ENCODE peak calls at places on chromosome 18, in four cellular contexts. G, P, T and F are unnamed samples. For H4K20me1, the result is how much of the 10 kb centered on the place peaks cover.

GRCh38 chr18:67919316-67919715 is 402.8 kb upstream of the DSEL start:
- DNase-seq in G (no peak), P (no peak), T (no peak), F (no peak)

GRCh38 chr18:56748698-56749268 is 97.6 kb downstream of the WDR7 start:
- DNase-seq in G (peak), P (peak), T (peak), F (peak)

GRCh38 chr18:30039201-30039600 is 1003.3 kb downstream of the DSC3 start:
- DNase-seq in G (no peak), P (no peak), T (no peak), F (no peak)

GRCh38 chr18:39414009-39414700 is 1848.6 kb upstream of the CELF4 start:
- DNase-seq in G (peak), P (no peak), T (no peak), F (no peak)

GRCh38 chr18:49839012-49839411 is 25.7 kb upstream of the ACAA2 start:
- DNase-seq in G (no peak), P (no peak), T (no peak), F (no peak)

GRCh38 chr18:45657357-45658335 is 42.4 kb downstream of the SLC14A2 start:
- DNase-seq in G (no peak), P (no peak), T (no peak), F (no peak)

GRCh38 chr18:62131305-62131909 is 55.4 kb downstream of the PIGN start:
- DNase-seq in G (peak), P (peak), T (peak), F (peak)

GRCh38 chr18:73462092-73462491 is 594.3 kb upstream of the NETO1 start:
- DNase-seq in G (peak), P (no peak), T (no peak), F (no peak)

GRCh38 chr18:61992285-61992684 is 99.5 kb upstream of the RNF152 start:
- DNase-seq in G (peak), P (no peak), T (no peak), F (no peak)

GRCh38 chr18:34697891-34698290 is 12.2 kb upstream of the DTNA start:
- DNase-seq in G (no peak), P (no peak), T (no peak), F (no peak)

GRCh38 chr18:27244259-27244658 is 59.2 kb upstream of the CHST9 start:
- DNase-seq in G (no peak), P (no peak), T (peak), F (no peak)

GRCh38 chr18:79950440-79951341 is 762 bp downstream of the SLC66A2 start:
- DNase-seq in G (no peak), P (peak), T (peak), F (peak)

GRCh38 chr18:79948719-79949411 is 2.6 kb downstream of the SLC66A2 start:
- DNase-seq in G (no peak), P (no peak), T (no peak), F (no peak)

GRCh38 chr18:79947054-79947755 is 4.2 kb downstream of the SLC66A2 start:
- DNase-seq in G (no peak), P (no peak), T (no peak), F (no peak)

GRCh38 chr18:79949571-79950439 is 1.6 kb downstream of the SLC66A2 start:
- DNase-seq in G (no peak), P (no peak), T (no peak), F (peak)

GRCh38 chr18:79947881-79948610 is 3.4 kb downstream of the SLC66A2 start:
- DNase-seq in G (no peak), P (no peak), T (no peak), F (no peak)
- H4K20me1 ChIP-seq in G (under half), P (half or more), T (under half), F (under half)

GRCh38 chr18:55430026-55430425 is 158.0 kb downstream of the TCF4 start:
- DNase-seq in G (no peak), P (no peak), T (no peak), F (no peak)

GRCh38 chr18:55421612-55422381 is 166.2 kb downstream of the TCF4 start:
- DNase-seq in G (peak), P (no peak), T (no peak), F (peak)

GRCh38 chr18:55427951-55428350 is 160.0 kb downstream of the TCF4 start:
- DNase-seq in G (no peak), P (no peak), T (no peak), F (no peak)

GRCh38 chr18:55422456-55423185 is 165.4 kb downstream of the TCF4 start:
- DNase-seq in G (peak), P (no peak), T (no peak), F (peak)

GRCh38 chr18:55425698-55426097 is 162.3 kb downstream of the TCF4 start:
- DNase-seq in G (no peak), P (no peak), T (no peak), F (peak)
- H4K20me1 ChIP-seq in G (under half), P (under half), T (under half), F (under half)

GRCh38 chr18:75291460-75291859 is 80.9 kb downstream of the TSHZ1 start:
- DNase-seq in G (no peak), P (no peak), T (no peak), F (no peak)
- H4K20me1 ChIP-seq in G (under half), P (under half), T (under half), F (under half)

DNA sequence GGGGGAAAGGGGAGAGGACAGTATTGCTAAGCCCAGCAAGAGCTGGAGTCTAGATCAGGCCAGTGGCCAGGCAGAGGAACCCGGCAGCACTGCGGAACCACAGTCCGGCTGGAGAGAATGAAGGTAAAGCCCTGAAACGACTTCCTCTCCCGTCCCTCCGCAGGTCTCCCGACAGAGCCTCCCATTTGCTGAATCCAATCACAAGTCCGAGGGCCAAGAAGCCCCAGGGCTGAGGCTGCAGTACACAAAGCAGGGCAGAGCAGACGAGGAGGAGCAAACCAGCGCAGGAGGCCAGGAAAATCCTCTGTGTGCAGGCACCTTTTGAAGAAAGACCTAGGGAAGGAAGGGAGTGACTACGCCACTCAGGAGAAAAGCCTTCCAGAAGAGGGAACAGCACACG is 104.4 kb downstream of the OSBPL1A start:
- DNase-seq in G (no peak), P (peak), T (peak), F (no peak)
- H4K20me1 ChIP-seq in G (under half), P (under half), T (under half), F (under half)

GRCh38 chr18:51051105-51051712 is 21.2 kb downstream of the SMAD4 start:
- DNase-seq in G (peak), P (peak), T (peak), F (peak)
- H4K20me1 ChIP-seq in G (under half), P (under half), T (under half), F (under half)

GRCh38 chr18:58224425-58224750 is 180.4 kb downstream of the NEDD4L start:
- DNase-seq in G (no peak), P (no peak), T (no peak), F (no peak)
- H4K20me1 ChIP-seq in G (under half), P (under half), T (under half), F (under half)

DNA sequence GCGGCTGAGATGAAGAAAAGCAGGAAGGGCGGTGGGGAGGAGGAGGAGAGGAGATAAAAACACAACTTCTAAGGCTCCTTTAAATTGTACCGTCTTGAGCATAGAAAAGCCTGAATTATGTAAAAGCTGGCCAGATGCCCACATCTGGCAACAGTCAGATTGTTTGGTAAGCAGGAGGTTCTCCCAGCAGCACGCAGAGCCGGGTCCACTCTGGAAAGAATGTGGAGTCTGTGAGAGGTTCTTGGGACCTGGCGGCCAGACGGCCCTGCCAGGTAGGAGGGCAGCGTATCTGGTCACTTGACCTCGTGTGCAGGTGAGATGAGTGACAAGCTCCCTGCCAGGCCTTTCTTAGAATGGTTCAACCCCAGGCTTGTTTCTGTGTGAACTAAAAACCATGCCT is 215.3 kb upstream of the APCDD1 start:
- DNase-seq in G (peak), P (no peak), T (no peak), F (no peak)
- H4K20me1 ChIP-seq in G (under half), P (under half), T (under half), F (under half)

GRCh38 chr18:80112623-80113248 is 3.7 kb downstream of the ADNP2 start:
- DNase-seq in G (no peak), P (no peak), T (no peak), F (no peak)

GRCh38 chr18:80120932-80121331 is 11.9 kb downstream of the ADNP2 start:
- DNase-seq in G (no peak), P (no peak), T (no peak), F (no peak)

GRCh38 chr18:80119111-80119510 is 10.0 kb downstream of the ADNP2 start:
- DNase-seq in G (no peak), P (peak), T (peak), F (no peak)

GRCh38 chr18:80109676-80110078 is 615 bp downstream of the ADNP2 start:
- DNase-seq in G (peak), P (peak), T (peak), F (peak)

DNA sequence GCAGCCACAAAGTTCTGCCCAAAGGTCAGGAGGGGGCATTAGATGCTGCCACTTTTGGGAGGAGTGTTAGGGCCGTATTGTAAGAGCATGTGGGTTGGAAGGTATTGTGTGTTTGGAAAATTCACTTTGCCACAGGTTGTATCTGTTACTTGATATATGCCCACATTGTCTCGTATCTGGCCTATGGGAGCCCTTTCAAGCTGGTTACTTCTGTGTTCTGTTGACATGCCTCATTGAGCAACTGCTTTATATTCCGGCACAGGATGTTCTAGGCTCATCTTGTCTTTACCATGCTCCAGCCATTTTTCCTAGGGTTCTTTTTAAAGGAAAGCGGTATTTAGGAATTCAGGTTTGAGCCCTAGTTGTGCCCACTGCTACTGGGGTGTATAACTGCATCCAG is 6.0 kb downstream of the ADNP2 start:
- DNase-seq in G (no peak), P (no peak), T (no peak), F (no peak)
- H4K20me1 ChIP-seq in G (under half), P (half or more), T (half or more), F (under half)

DNA sequence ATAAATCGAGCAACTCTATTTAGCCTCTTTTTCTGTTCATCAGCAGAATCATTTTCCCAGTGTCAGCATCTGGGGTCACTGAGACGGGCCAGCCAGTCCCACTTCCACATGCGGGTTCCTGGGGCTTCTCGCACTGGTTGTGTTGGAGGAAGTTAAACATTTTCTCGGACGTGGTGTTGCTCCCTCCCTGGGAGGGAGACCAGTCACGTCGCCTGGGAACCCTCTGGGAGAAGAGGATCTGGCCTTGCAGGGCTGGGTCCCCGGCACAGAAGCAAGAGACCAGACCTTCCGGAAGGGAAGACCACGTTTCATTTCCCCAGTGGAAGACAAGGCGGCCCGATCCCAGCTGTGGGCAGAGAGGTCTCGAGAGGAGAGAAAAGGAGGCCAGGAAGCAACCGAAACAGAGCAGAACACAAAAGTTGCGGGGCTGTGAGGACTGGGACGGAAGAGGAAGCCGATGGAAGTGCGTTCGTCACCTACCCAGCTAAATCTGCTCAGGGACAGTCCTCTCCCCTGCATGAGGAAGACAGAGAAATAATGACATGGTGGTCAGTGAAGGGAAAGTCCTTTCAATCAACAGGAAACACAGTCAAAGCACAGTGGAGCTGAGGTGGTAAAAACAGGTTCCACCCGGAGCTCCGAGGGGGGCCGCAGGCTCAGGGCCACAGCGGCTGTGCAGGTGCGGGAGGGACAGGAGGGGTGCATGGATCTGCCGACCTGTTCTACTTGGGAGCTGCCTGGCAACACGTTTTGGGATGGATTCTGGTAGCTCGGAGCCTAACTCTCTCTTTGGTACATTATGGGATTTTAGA is 144.4 kb downstream of the MBP start:
- DNase-seq in G (no peak), P (no peak), T (no peak), F (no peak)
- H4K20me1 ChIP-seq in G (under half), P (under half), T (under half), F (under half)

GRCh38 chr18:77038182-77038581 is 94.4 kb downstream of the MBP start:
- DNase-seq in G (no peak), P (no peak), T (no peak), F (no peak)

GRCh38 chr18:77033575-77033974 is 99.0 kb downstream of the MBP start:
- DNase-seq in G (no peak), P (no peak), T (no peak), F (no peak)

GRCh38 chr18:77032121-77032758 is 100.3 kb downstream of the MBP start:
- DNase-seq in G (no peak), P (no peak), T (no peak), F (no peak)

GRCh38 chr18:77037533-77037932 is 95.0 kb downstream of the MBP start:
- DNase-seq in G (no peak), P (no peak), T (no peak), F (no peak)

GRCh38 chr18:77035380-77035779 is 97.2 kb downstream of the MBP start:
- DNase-seq in G (no peak), P (no peak), T (no peak), F (no peak)
- H4K20me1 ChIP-seq in G (under half), P (under half), T (under half), F (under half)